ENCODE peak calls at places on chromosomes 4 and X, in four cellular contexts. One of them, this sample, is unnamed.

GRCh38 chr4:122963222-122963621 is 40.8 kb upstream of the NUDT6 start:
- DNase-seq in LoVo: no peak
- DNase-seq in AG09309: no peak
- DNase-seq in A673: no peak
- DNase-seq in this sample: no peak

GRCh38 chr4:98945297-98945850 is 16.4 kb upstream of the EIF4E start:
- DNase-seq in A673: no peak
- DNase-seq in LoVo: no peak
- DNase-seq in AG09309: no peak
- DNase-seq in this sample: no peak

GRCh38 chr4:97670703-97671269 is 472.5 kb downstream of the STPG2 start:
- DNase-seq in A673: no peak
- DNase-seq in AG09309: no peak
- DNase-seq in LoVo: no peak
- DNase-seq in this sample: no peak

GRCh38 chr4:16027114-16027513 is 56.7 kb downstream of the PROM1 start:
- DNase-seq in A673: no peak
- DNase-seq in LoVo: no peak
- DNase-seq in AG09309: no peak
- DNase-seq in this sample: no peak

GRCh38 chr4:2763511-2763967 is 7.4 kb upstream of the TNIP2 start:
- DNase-seq in AG09309: no peak
- DNase-seq in LoVo: no peak
- DNase-seq in A673: no peak
- DNase-seq in this sample: no peak

GRCh38 chr4:44632089-44632488 is 19.3 kb downstream of the YIPF7 start:
- DNase-seq in AG09309: no peak
- DNase-seq in LoVo: no peak
- DNase-seq in A673: no peak
- DNase-seq in this sample: no peak

GRCh38 chr4:11252149-11252548 is 176.5 kb downstream of the HS3ST1 start:
- DNase-seq in LoVo: no peak
- DNase-seq in A673: no peak
- DNase-seq in AG09309: no peak
- DNase-seq in this sample: no peak

GRCh38 chr4:148651991-148652390 is 209.8 kb upstream of the NR3C2 start:
- DNase-seq in LoVo: no peak
- DNase-seq in AG09309: no peak
- DNase-seq in A673: no peak
- DNase-seq in this sample: no peak

GRCh38 chr4:87058272-87059073 is 123.7 kb downstream of the AFF1 start:
- DNase-seq in A673: no peak
- DNase-seq in AG09309: no peak
- DNase-seq in LoVo: peak; percentile 42
- DNase-seq in this sample: no peak

GRCh38 chrX:17413228-17413627 is 38.2 kb downstream of the NHS start:
- DNase-seq in AG09309: peak; percentile 68
- DNase-seq in A673: no peak
- DNase-seq in LoVo: peak; percentile 34
- DNase-seq in this sample: no peak

GRCh38 chrX:40523852-40524251 is 56.9 kb upstream of the ATP6AP2 start:
- DNase-seq in A673: no peak
- DNase-seq in AG09309: no peak
- DNase-seq in LoVo: no peak
- DNase-seq in this sample: no peak

GRCh38 chr4:154807042-154807630 is 26.1 kb downstream of the RBM46 start:
- DNase-seq in LoVo: peak; percentile 53
- DNase-seq in A673: peak; percentile 51
- DNase-seq in AG09309: peak; percentile 14
- DNase-seq in this sample: no peak

GRCh38 chr4:18440527-18441215 is 419.1 kb upstream of the LCORL start:
- DNase-seq in LoVo: no peak
- DNase-seq in A673: no peak
- DNase-seq in AG09309: no peak
- DNase-seq in this sample: no peak

GRCh38 chr4:83152771-83153170 is 38.2 kb upstream of the PLAC8 start:
- DNase-seq in AG09309: no peak
- DNase-seq in LoVo: no peak
- DNase-seq in A673: no peak
- DNase-seq in this sample: no peak

GRCh38 chrX:77675986-77676385 is 110.0 kb downstream of the ATRX start:
- DNase-seq in A673: no peak
- DNase-seq in LoVo: no peak
- DNase-seq in AG09309: no peak
- DNase-seq in this sample: no peak

GRCh38 chrX:103879339-103879738 is 47.3 kb upstream of the RAB9B start:
- DNase-seq in AG09309: no peak
- DNase-seq in A673: no peak
- DNase-seq in LoVo: no peak
- DNase-seq in this sample: no peak

GRCh38 chrX:123731258-123731986 is 1.4 kb downstream of the THOC2 start:
- DNase-seq in A673: peak; percentile 30
- DNase-seq in LoVo: no peak
- DNase-seq in AG09309: no peak
- DNase-seq in this sample: no peak

GRCh38 chr4:178577933-178578332 is 1135.7 kb upstream of the AGA start:
- DNase-seq in A673: peak; percentile 15
- DNase-seq in LoVo: no peak
- DNase-seq in AG09309: no peak
- DNase-seq in this sample: no peak

GRCh38 chr4:30714408-30715031 is 5.6 kb upstream of the PCDH7 start:
- DNase-seq in AG09309: no peak
- DNase-seq in A673: peak; percentile 89
- DNase-seq in LoVo: peak; percentile 47
- DNase-seq in this sample: no peak

GRCh38 chr4:52015366-52015765 is 4.8 kb downstream of the LRRC66 start:
- DNase-seq in LoVo: no peak
- DNase-seq in A673: peak; percentile 1
- DNase-seq in AG09309: no peak
- DNase-seq in this sample: no peak

GRCh38 chr4:81470456-81471327 is 1.0 kb downstream of the RASGEF1B start:
- DNase-seq in A673: peak; percentile 23
- DNase-seq in LoVo: no peak
- DNase-seq in AG09309: no peak
- DNase-seq in this sample: peak; percentile 80

GRCh38 chrX:140697618-140698017 is 11.9 kb upstream of the LINC00632 start:
- DNase-seq in LoVo: no peak
- DNase-seq in AG09309: no peak
- DNase-seq in A673: no peak
- DNase-seq in this sample: no peak

GRCh38 chrX:63503541-63503940 is 152.4 kb upstream of the SPIN4 start:
- DNase-seq in AG09309: no peak
- DNase-seq in A673: peak; percentile 45
- DNase-seq in LoVo: no peak
- DNase-seq in this sample: no peak

GRCh38 chrX:19152762-19153161 is 30.5 kb upstream of the ADGRG2 start:
- DNase-seq in A673: no peak
- DNase-seq in AG09309: no peak
- DNase-seq in LoVo: no peak
- DNase-seq in this sample: no peak

This sample was measured in coronary artery.